ENCODE peak calls at places on chromosomes 7 and 10, in nine cellular contexts. Q is heart left ventricle, K is lower leg skin, C is NB4, X is MM.1S, B is left lung, M is AG09309, E is cardiac fibroblast, N is fibroblast of villous mesenchyme. L is an unnamed sample.

GRCh38 chr10:114876602-114877300 is 55.2 kb downstream of the FHIP2A start:
- DNase-seq in Q (peak; percentile 68), K (peak; percentile 32), C (peak; percentile 86), X (peak; percentile 72), B (peak; percentile 54), M (no peak), E (peak; percentile 64), N (peak; percentile 68), L (peak; percentile 62)

GRCh38 chr7:4655311-4655710 is 26.8 kb upstream of the FOXK1 start:
- DNase-seq in Q (no peak), K (no peak), C (no peak), X (no peak), B (no peak), M (no peak), E (no peak), N (no peak), L (no peak)

GRCh38 chr10:26468291-26468690 is 30.1 kb downstream of the APBB1IP start:
- DNase-seq in Q (no peak), K (no peak), C (no peak), X (no peak), B (no peak), M (no peak), E (peak; percentile 37), N (no peak), L (no peak)

GRCh38 chr7:107850221-107850620 is 40.8 kb upstream of the DLD start:
- DNase-seq in Q (no peak), K (no peak), C (no peak), X (no peak), B (no peak), M (no peak), E (no peak), N (no peak), L (no peak)

GRCh38 chr10:33837736-33838135 is 503.3 kb upstream of the NRP1 start:
- DNase-seq in Q (no peak), K (no peak), C (no peak), X (no peak), B (no peak), M (no peak), E (no peak), N (no peak), L (no peak)

GRCh38 chr10:95394161-95394880 is 103.5 kb upstream of the PDLIM1 start:
- DNase-seq in Q (no peak), K (no peak), C (no peak), X (no peak), B (no peak), M (no peak), E (no peak), N (no peak), L (peak; percentile 9)

GRCh38 chr7:33757563-33758165 is 147.7 kb upstream of the BMPER start:
- DNase-seq in Q (no peak), K (peak; percentile 32), C (peak; percentile 57), X (peak; percentile 49), B (no peak), M (no peak), E (peak; percentile 76), N (peak; percentile 63), L (peak; percentile 75)

GRCh38 chr7:96246972-96247371 is 74.9 kb downstream of the SLC25A13 start:
- DNase-seq in Q (no peak), K (no peak), C (no peak), X (no peak), B (no peak), M (no peak), E (no peak), N (no peak), L (no peak)

GRCh38 chr7:157513162-157513621 is 176.4 kb downstream of the DNAJB6 start:
- DNase-seq in Q (no peak), K (no peak), C (peak; percentile 51), X (no peak), B (peak; percentile 23), M (no peak), E (no peak), N (no peak), L (no peak)

GRCh38 chr10:69213601-69214311 is 6.4 kb upstream of the HKDC1 start:
- DNase-seq in Q (no peak), K (no peak), C (no peak), X (no peak), B (no peak), M (no peak), E (no peak), N (no peak), L (no peak)

GRCh38 chr10:84397735-84398144 is 69.4 kb downstream of the CCSER2 start:
- DNase-seq in Q (no peak), K (no peak), C (no peak), X (peak; percentile 16), B (no peak), M (no peak), E (no peak), N (no peak), L (no peak)

GRCh38 chr10:119341236-119342016 is 134.1 kb downstream of the GRK5 start:
- DNase-seq in Q (peak; percentile 73), K (no peak), C (peak; percentile 62), X (no peak), B (no peak), M (no peak), E (peak; percentile 80), N (peak; percentile 86), L (peak; percentile 71)

GRCh38 chr7:90856317-90857072 is 260.4 kb downstream of the CDK14 start:
- DNase-seq in Q (no peak), K (no peak), C (no peak), X (no peak), B (no peak), M (no peak), E (no peak), N (peak; percentile 11), L (no peak)

GRCh38 chr10:14185501-14186045 is 145.2 kb downstream of the FRMD4A start:
- DNase-seq in Q (no peak), K (no peak), C (peak; percentile 77), X (peak; percentile 87), B (no peak), M (no peak), E (peak; percentile 82), N (peak; percentile 52), L (peak; percentile 43)

GRCh38 chr10:33547976-33548375 is 213.5 kb upstream of the NRP1 start:
- DNase-seq in Q (no peak), K (no peak), C (no peak), X (no peak), B (no peak), M (no peak), E (no peak), N (no peak), L (no peak)

GRCh38 chr10:14468726-14469125 is 138.0 kb upstream of the FRMD4A start:
- DNase-seq in Q (no peak), K (no peak), C (no peak), X (no peak), B (no peak), M (no peak), E (no peak), N (no peak), L (no peak)

GRCh38 chr7:140005754-140006503 is 56.8 kb downstream of the PARP12 start:
- DNase-seq in Q (peak; percentile 46), K (no peak), C (no peak), X (no peak), B (no peak), M (no peak), E (peak; percentile 32), N (peak; percentile 42), L (peak; percentile 24)

GRCh38 chr10:118918689-118919088 is 110.8 kb upstream of the NANOS1 start:
- DNase-seq in Q (no peak), K (no peak), C (no peak), X (no peak), B (no peak), M (no peak), E (no peak), N (no peak), L (peak; percentile 2)

GRCh38 chr10:93363891-93364648 is 118.1 kb downstream of the MYOF start:
- DNase-seq in Q (peak; percentile 60), K (peak; percentile 50), C (no peak), X (no peak), B (peak; percentile 85), M (no peak), E (no peak), N (no peak), L (no peak)

GRCh38 chr7:99234185-99234584 is 26.3 kb upstream of the KPNA7 start:
- DNase-seq in Q (no peak), K (no peak), C (no peak), X (no peak), B (no peak), M (no peak), E (no peak), N (no peak), L (no peak)

DNA sequence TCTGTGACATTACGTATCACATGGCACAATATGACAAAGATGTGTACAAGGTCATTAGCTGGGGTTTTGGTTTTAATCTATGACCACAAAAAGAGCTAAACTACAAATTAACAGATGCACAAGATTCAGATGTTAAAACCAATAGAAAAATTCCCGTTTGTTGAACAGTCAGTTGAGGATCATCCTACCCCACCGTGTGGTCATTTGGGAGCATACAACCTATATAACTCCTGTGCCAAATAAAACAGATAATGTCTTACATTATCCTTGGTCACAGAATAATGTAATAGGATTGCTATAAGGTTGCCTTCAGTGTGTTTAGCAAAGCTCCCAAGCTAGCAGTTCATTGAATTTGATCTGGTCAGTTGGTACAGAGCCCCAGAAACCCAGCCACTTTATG is 28.2 kb downstream of the ASNS start:
- DNase-seq in Q (no peak), K (no peak), C (peak; percentile 32), X (no peak), B (no peak), M (no peak), E (peak; percentile 27), N (no peak), L (peak; percentile 24)
- TF ChIP-seq CTCF in Q (no peak), K (no peak), C (no peak), X (peak; percentile 18), B (no peak), M (peak; percentile 35), E (peak; percentile 23), N (no peak), L (peak; percentile 26)

DNA sequence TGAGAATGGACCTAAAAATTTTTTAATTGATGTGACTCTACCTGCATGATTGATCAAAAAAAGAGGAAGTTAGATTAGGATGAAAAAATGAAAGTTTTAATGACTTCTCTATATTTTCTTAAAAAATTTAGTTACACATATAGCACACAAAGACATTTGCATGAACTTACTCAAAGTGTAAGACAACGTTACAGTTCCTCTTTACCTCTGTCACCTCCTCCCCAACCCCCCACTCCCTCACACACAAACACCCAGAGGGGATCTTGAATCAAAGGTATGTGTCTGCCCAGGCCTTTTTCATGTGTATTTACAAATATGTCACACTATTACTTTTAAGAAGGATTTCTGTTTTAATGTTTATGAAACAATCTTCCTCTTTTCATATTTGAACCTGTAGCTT is 20.6 kb upstream of the CDCA7L start:
- DNase-seq in Q (no peak), K (no peak), C (no peak), X (no peak), B (no peak), M (no peak), E (no peak), N (no peak), L (no peak)
- H3K4me3 ChIP-seq in Q (no peak overlapping the region), K (no peak overlapping the region), C (no peak overlapping the region), X (no peak overlapping the region), B (no peak overlapping the region), M (no peak overlapping the region), E (no peak overlapping the region), N (no peak overlapping the region), L (no peak overlapping the region)

GRCh38 chr10:29243750-29244149 is 45.1 kb upstream of the LYZL1 start:
- DNase-seq in Q (no peak), K (no peak), C (no peak), X (no peak), B (no peak), M (no peak), E (peak; percentile 40), N (no peak), L (peak; percentile 19)
- TF ChIP-seq CTCF in Q (peak; percentile 31), K (no peak), C (no peak), X (no peak), B (no peak), M (peak; percentile 43), E (peak; percentile 57), N (peak; percentile 46), L (peak; percentile 52)

GRCh38 chr7:1457059-1457948 is 2.0 kb downstream of the MICALL2 start:
- DNase-seq in Q (no peak), K (no peak), C (peak; percentile 71), X (no peak), B (no peak), M (no peak), E (no peak), N (no peak), L (no peak)
- H3K4me3 ChIP-seq in Q (peak overlapping the region; percentile 97), K (no peak overlapping the region), C (peak overlapping the region; percentile 74), X (no peak overlapping the region), B (peak overlapping the region; percentile 67), M (peak overlapping the region; percentile 92), E (peak overlapping the region; percentile 96), N (peak overlapping the region; percentile 84), L (peak overlapping the region; percentile 80)

L was measured in fibroblast of mammary gland.